ENCODE peak calls at places on chromosome 18, in five cellular contexts. Z is tibial artery, U is mesothelial cell of epicardium, F is HTR-8/SVneo, S is testis. G is an unnamed sample.

GRCh38 chr18:65754121-65754520 is 3.3 kb downstream of the CDH7 start:
- DNase-seq in S (no peak), U (no peak), Z (no peak), F (no peak), G (no peak)

GRCh38 chr18:63758616-63759015 is 16.6 kb upstream of the SERPINB7 start:
- DNase-seq in F (no peak), Z (no peak), S (no peak), U (no peak), G (no peak)

GRCh38 chr18:3540805-3541548 is 91.0 kb downstream of the TGIF1 start:
- DNase-seq in F (no peak), U (no peak), Z (no peak), S (no peak), G (no peak)

GRCh38 chr18:3605562-3606443 is 155.8 kb downstream of the TGIF1 start:
- DNase-seq in S (no peak), U (no peak), Z (no peak), F (no peak), G (no peak)

GRCh38 chr18:63319383-63320040 is at the start of gene BCL2:
- DNase-seq in U (no peak), F (no peak), Z (peak; percentile 41), S (peak; percentile 57), G (peak; percentile 29)

GRCh38 chr18:77858331-77858730 is 608.7 kb downstream of the GALR1 start:
- DNase-seq in Z (no peak), U (no peak), S (no peak), F (no peak), G (no peak)

GRCh38 chr18:78503129-78503528 is 476.5 kb upstream of the SALL3 start:
- DNase-seq in F (no peak), Z (no peak), U (no peak), S (no peak), G (no peak)

GRCh38 chr18:48833701-48834394 is 116.9 kb downstream of the SMAD7 start:
- DNase-seq in Z (peak; percentile 23), S (no peak), F (no peak), U (no peak), G (peak; percentile 15)

GRCh38 chr18:58493516-58494253 is 135.2 kb downstream of the ALPK2 start:
- DNase-seq in Z (peak; percentile 59), S (peak; percentile 85), F (peak; percentile 76), U (peak; percentile 37), G (peak; percentile 84)

GRCh38 chr18:11901826-11902438 is 6.2 kb downstream of the MPPE1 start:
- DNase-seq in S (no peak), U (no peak), Z (no peak), F (no peak), G (no peak)

GRCh38 chr18:22044474-22045220 is 124.7 kb upstream of the GATA6 start:
- DNase-seq in U (no peak), Z (no peak), F (no peak), S (no peak), G (no peak)

GRCh38 chr18:2406544-2406943 is 164.8 kb downstream of the METTL4 start:
- DNase-seq in F (no peak), S (no peak), U (no peak), Z (no peak), G (no peak)

GRCh38 chr18:62486290-62486964 is 36.4 kb upstream of the ZCCHC2 start:
- DNase-seq in U (no peak), Z (no peak), S (no peak), F (no peak), G (no peak)

GRCh38 chr18:42047721-42048120 is 92.7 kb downstream of the PIK3C3 start:
- DNase-seq in Z (no peak), U (no peak), F (no peak), S (no peak), G (no peak)

GRCh38 chr18:13481820-13482640 is 244.3 kb downstream of the FAM210A start:
- DNase-seq in F (no peak), U (no peak), Z (no peak), S (no peak), G (no peak)

GRCh38 chr18:74609535-74609934 is 11.9 kb downstream of the ZNF407 start:
- DNase-seq in U (no peak), Z (no peak), S (no peak), F (no peak), G (no peak)

GRCh38 chr18:58671941-58672565 is 788 bp downstream of the MALT1 start:
- DNase-seq in S (no peak), F (peak; percentile 24), U (no peak), Z (no peak), G (peak; percentile 54)

GRCh38 chr18:4069183-4069582 is 385.9 kb downstream of the DLGAP1 start:
- DNase-seq in U (no peak), F (no peak), Z (no peak), S (no peak), G (no peak)

GRCh38 chr18:7696846-7697245 is 129.7 kb downstream of the PTPRM start:
- DNase-seq in S (no peak), U (no peak), Z (no peak), F (no peak), G (no peak)

GRCh38 chr18:2111456-2111855 is 459.8 kb downstream of the METTL4 start:
- DNase-seq in Z (no peak), U (no peak), F (peak; percentile 17), S (no peak), G (no peak)

GRCh38 chr18:22043837-22044236 is 125.6 kb upstream of the GATA6 start:
- DNase-seq in Z (no peak), S (no peak), F (no peak), U (no peak), G (no peak)

GRCh38 chr18:59050661-59051057 is 89.0 kb upstream of the SEC11C start:
- DNase-seq in Z (no peak), U (no peak), S (no peak), F (no peak), G (no peak)

GRCh38 chr18:12960395-12960794 is 12.6 kb downstream of the SEH1L start:
- DNase-seq in F (no peak), S (no peak), U (no peak), Z (no peak), G (no peak)

GRCh38 chr18:22349966-22350365 is 67.7 kb downstream of the CTAGE1 start:
- DNase-seq in Z (no peak), S (no peak), F (no peak), U (no peak), G (no peak)